ENCODE peak calls at places on chromosome 12, in nine cellular contexts. One of them, this sample, is unnamed.

GRCh38 chr12:113461666-113462065 is 10.0 kb downstream of the LHX5 start:
- DNase-seq in substantia nigra: no peak
- DNase-seq in lower lobe of right lung: no peak
- DNase-seq in H9: peak
- DNase-seq in tibial nerve: no peak
- DNase-seq in neural progenitor cell: peak
- DNase-seq in Karpas-422: peak
- DNase-seq in CD8-positive, alpha-beta memory T cell: no peak
- DNase-seq in IMR-90: no peak
- DNase-seq in this sample: no peak

GRCh38 chr12:126537961-126538530 is 1472.8 kb downstream of the AACS start:
- DNase-seq in substantia nigra: no peak
- DNase-seq in lower lobe of right lung: no peak
- DNase-seq in H9: no peak
- DNase-seq in tibial nerve: no peak
- DNase-seq in neural progenitor cell: no peak
- DNase-seq in Karpas-422: no peak
- DNase-seq in CD8-positive, alpha-beta memory T cell: no peak
- DNase-seq in IMR-90: no peak
- DNase-seq in this sample: no peak

GRCh38 chr12:115758886-115759620 is 518.4 kb downstream of the MED13L start:
- DNase-seq in substantia nigra: no peak
- DNase-seq in lower lobe of right lung: no peak
- DNase-seq in H9: no peak
- DNase-seq in tibial nerve: no peak
- DNase-seq in neural progenitor cell: peak
- DNase-seq in Karpas-422: no peak
- DNase-seq in CD8-positive, alpha-beta memory T cell: no peak
- DNase-seq in IMR-90: no peak
- DNase-seq in this sample: no peak

GRCh38 chr12:57309420-57309819 is 58.4 kb upstream of the STAC3 start:
- DNase-seq in substantia nigra: no peak
- DNase-seq in lower lobe of right lung: no peak
- DNase-seq in H9: no peak
- DNase-seq in tibial nerve: no peak
- DNase-seq in neural progenitor cell: no peak
- DNase-seq in Karpas-422: no peak
- DNase-seq in CD8-positive, alpha-beta memory T cell: no peak
- DNase-seq in IMR-90: peak
- DNase-seq in this sample: no peak

GRCh38 chr12:23770202-23770938 is 179.1 kb downstream of the SOX5 start:
- DNase-seq in substantia nigra: no peak
- DNase-seq in lower lobe of right lung: no peak
- DNase-seq in H9: no peak
- DNase-seq in tibial nerve: no peak
- DNase-seq in neural progenitor cell: no peak
- DNase-seq in Karpas-422: no peak
- DNase-seq in CD8-positive, alpha-beta memory T cell: no peak
- DNase-seq in IMR-90: no peak
- DNase-seq in this sample: no peak

GRCh38 chr12:50132505-50133135 is 20.6 kb downstream of the COX14 start:
- DNase-seq in substantia nigra: no peak
- DNase-seq in lower lobe of right lung: no peak
- DNase-seq in H9: no peak
- DNase-seq in tibial nerve: no peak
- DNase-seq in neural progenitor cell: peak
- DNase-seq in Karpas-422: peak
- DNase-seq in CD8-positive, alpha-beta memory T cell: no peak
- DNase-seq in IMR-90: peak
- DNase-seq in this sample: no peak

GRCh38 chr12:97006585-97006984 is 99.5 kb downstream of the NEDD1 start:
- DNase-seq in substantia nigra: no peak
- DNase-seq in lower lobe of right lung: no peak
- DNase-seq in H9: no peak
- DNase-seq in tibial nerve: no peak
- DNase-seq in neural progenitor cell: no peak
- DNase-seq in Karpas-422: no peak
- DNase-seq in CD8-positive, alpha-beta memory T cell: no peak
- DNase-seq in IMR-90: no peak
- DNase-seq in this sample: no peak

GRCh38 chr12:45231515-45232145 is 15.7 kb downstream of the ANO6 start:
- DNase-seq in substantia nigra: no peak
- DNase-seq in lower lobe of right lung: no peak
- DNase-seq in H9: no peak
- DNase-seq in tibial nerve: no peak
- DNase-seq in neural progenitor cell: no peak
- DNase-seq in Karpas-422: no peak
- DNase-seq in CD8-positive, alpha-beta memory T cell: no peak
- DNase-seq in IMR-90: peak
- DNase-seq in this sample: no peak

GRCh38 chr12:14723763-14724162 is 27.4 kb upstream of the GUCY2C start:
- DNase-seq in substantia nigra: no peak
- DNase-seq in lower lobe of right lung: no peak
- DNase-seq in H9: peak
- DNase-seq in tibial nerve: no peak
- DNase-seq in neural progenitor cell: peak
- DNase-seq in Karpas-422: peak
- DNase-seq in CD8-positive, alpha-beta memory T cell: peak
- DNase-seq in IMR-90: peak
- DNase-seq in this sample: peak

GRCh38 chr12:31118831-31119530 is 45.3 kb downstream of the DDX11 start:
- DNase-seq in substantia nigra: no peak
- DNase-seq in lower lobe of right lung: no peak
- DNase-seq in H9: peak
- DNase-seq in tibial nerve: no peak
- DNase-seq in neural progenitor cell: peak
- DNase-seq in Karpas-422: no peak
- DNase-seq in CD8-positive, alpha-beta memory T cell: peak
- DNase-seq in IMR-90: no peak
- DNase-seq in this sample: no peak

GRCh38 chr12:109156036-109156435 is 39.6 kb downstream of the ACACB start:
- DNase-seq in substantia nigra: no peak
- DNase-seq in lower lobe of right lung: no peak
- DNase-seq in H9: no peak
- DNase-seq in tibial nerve: no peak
- DNase-seq in neural progenitor cell: no peak
- DNase-seq in Karpas-422: no peak
- DNase-seq in CD8-positive, alpha-beta memory T cell: no peak
- DNase-seq in IMR-90: no peak
- DNase-seq in this sample: no peak

GRCh38 chr12:130728158-130729058 is 12.3 kb upstream of the RIMBP2 start:
- DNase-seq in substantia nigra: no peak
- DNase-seq in lower lobe of right lung: no peak
- DNase-seq in H9: peak
- DNase-seq in tibial nerve: no peak
- DNase-seq in neural progenitor cell: no peak
- DNase-seq in Karpas-422: no peak
- DNase-seq in CD8-positive, alpha-beta memory T cell: no peak
- DNase-seq in IMR-90: no peak
- DNase-seq in this sample: no peak

DNA sequence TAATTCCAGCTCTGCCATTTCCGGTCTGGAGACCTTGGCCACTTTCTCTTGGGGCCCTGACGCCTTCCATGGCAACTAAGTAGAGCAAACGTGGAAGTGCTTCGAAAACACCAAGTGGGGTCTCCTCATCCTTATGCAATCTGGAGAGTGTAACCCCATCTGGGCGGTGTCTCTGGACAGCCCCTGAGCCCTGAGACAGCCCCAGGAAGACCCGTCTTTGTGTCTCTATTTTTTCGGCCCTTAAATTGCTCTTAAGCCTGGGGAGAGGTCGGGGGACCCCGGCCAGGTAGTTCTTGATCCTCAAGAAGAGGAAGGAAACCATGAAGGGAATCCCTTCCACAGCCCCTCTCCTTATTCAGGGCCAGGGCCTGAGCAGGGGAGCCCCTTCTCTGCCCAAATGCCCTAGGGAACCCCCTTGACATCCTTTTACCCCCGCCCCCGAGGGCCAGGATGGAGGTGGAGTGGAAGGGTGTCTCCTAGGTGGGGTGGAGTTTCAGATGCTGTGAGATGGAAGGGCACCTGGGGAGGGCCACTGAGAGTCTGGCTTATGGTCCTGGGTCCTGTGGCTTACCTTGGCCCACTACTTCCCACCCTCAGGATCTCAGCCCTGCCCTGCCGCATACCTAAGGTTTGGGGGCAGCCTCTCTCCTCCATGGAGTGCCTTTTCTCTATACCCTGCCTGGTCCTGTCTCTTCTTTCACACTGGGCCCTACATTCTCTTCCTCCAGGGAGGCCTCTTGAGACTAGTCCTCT is 17.6 kb upstream of the NR4A1 start:
- DNase-seq in substantia nigra: no peak
- DNase-seq in lower lobe of right lung: no peak
- DNase-seq in H9: no peak
- DNase-seq in tibial nerve: no peak
- DNase-seq in neural progenitor cell: no peak
- DNase-seq in Karpas-422: peak
- DNase-seq in CD8-positive, alpha-beta memory T cell: no peak
- DNase-seq in IMR-90: no peak
- DNase-seq in this sample: no peak
- H3K27ac ChIP-seq in substantia nigra: peak
- H3K27ac ChIP-seq in lower lobe of right lung: peak
- H3K27ac ChIP-seq in H9: no peak
- H3K27ac ChIP-seq in tibial nerve: peak
- H3K27ac ChIP-seq in neural progenitor cell: no peak
- H3K27ac ChIP-seq in Karpas-422: peak
- H3K27ac ChIP-seq in CD8-positive, alpha-beta memory T cell: peak
- H3K27ac ChIP-seq in IMR-90: peak
- H3K27ac ChIP-seq in this sample: peak

DNA sequence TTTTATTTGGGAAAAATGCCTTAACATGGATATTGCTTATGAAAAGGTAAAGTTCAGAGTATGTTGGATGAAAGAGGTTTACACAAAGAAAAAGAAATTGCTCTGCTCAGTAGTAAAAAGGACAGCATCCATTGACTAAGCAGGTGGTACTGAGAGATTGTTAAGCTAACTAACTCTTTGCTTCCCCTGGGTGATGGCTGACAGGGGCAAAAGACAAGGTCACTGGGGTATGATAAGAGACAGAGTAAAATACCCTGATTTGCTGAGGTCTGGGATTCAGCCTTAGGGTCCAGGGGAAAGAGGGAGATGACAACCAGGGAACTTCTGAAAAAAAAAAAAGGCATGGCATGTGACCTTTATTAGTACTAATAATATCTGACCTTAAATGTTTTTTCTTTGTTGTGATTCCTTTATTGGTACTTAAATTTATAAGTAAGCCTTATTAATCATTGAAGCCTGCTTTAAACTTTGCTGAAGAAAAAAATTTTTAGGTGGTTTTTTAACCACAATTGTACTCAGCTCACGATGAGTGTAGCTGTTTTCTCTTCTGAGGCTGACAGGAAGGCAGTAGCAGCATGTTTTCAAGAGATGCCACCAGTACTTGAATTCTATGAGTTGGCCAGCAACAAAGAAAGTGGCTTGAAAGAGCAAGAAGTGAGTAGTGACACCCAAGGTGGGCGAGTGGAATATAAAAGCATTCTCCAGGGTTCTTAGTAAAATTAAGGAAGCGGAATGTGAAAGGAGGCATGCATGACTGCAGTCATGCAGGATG is 43.7 kb upstream of the KITLG start:
- DNase-seq in substantia nigra: no peak
- DNase-seq in lower lobe of right lung: no peak
- DNase-seq in H9: no peak
- DNase-seq in tibial nerve: no peak
- DNase-seq in neural progenitor cell: peak
- DNase-seq in Karpas-422: no peak
- DNase-seq in CD8-positive, alpha-beta memory T cell: no peak
- DNase-seq in IMR-90: no peak
- DNase-seq in this sample: no peak
- H3K27ac ChIP-seq in substantia nigra: no peak
- H3K27ac ChIP-seq in lower lobe of right lung: no peak
- H3K27ac ChIP-seq in H9: no peak
- H3K27ac ChIP-seq in tibial nerve: no peak
- H3K27ac ChIP-seq in neural progenitor cell: no peak
- H3K27ac ChIP-seq in Karpas-422: no peak
- H3K27ac ChIP-seq in CD8-positive, alpha-beta memory T cell: no peak
- H3K27ac ChIP-seq in IMR-90: no peak
- H3K27ac ChIP-seq in this sample: no peak

GRCh38 chr12:51971679-51972423 is 20.4 kb downstream of the ACVR1B start:
- DNase-seq in substantia nigra: no peak
- DNase-seq in lower lobe of right lung: no peak
- DNase-seq in H9: no peak
- DNase-seq in tibial nerve: no peak
- DNase-seq in neural progenitor cell: no peak
- DNase-seq in Karpas-422: no peak
- DNase-seq in CD8-positive, alpha-beta memory T cell: no peak
- DNase-seq in IMR-90: no peak
- DNase-seq in this sample: no peak

GRCh38 chr12:51973560-51973959 is 22.1 kb downstream of the ACVR1B start:
- DNase-seq in substantia nigra: no peak
- DNase-seq in lower lobe of right lung: no peak
- DNase-seq in H9: no peak
- DNase-seq in tibial nerve: no peak
- DNase-seq in neural progenitor cell: no peak
- DNase-seq in Karpas-422: no peak
- DNase-seq in CD8-positive, alpha-beta memory T cell: no peak
- DNase-seq in IMR-90: peak
- DNase-seq in this sample: no peak

GRCh38 chr12:51974646-51975045 is 23.1 kb downstream of the ACVR1B start:
- DNase-seq in substantia nigra: no peak
- DNase-seq in lower lobe of right lung: no peak
- DNase-seq in H9: no peak
- DNase-seq in tibial nerve: no peak
- DNase-seq in neural progenitor cell: no peak
- DNase-seq in Karpas-422: no peak
- DNase-seq in CD8-positive, alpha-beta memory T cell: no peak
- DNase-seq in IMR-90: no peak
- DNase-seq in this sample: no peak

GRCh38 chr12:51972424-51972812 is 20.9 kb downstream of the ACVR1B start:
- DNase-seq in substantia nigra: no peak
- DNase-seq in lower lobe of right lung: no peak
- DNase-seq in H9: no peak
- DNase-seq in tibial nerve: no peak
- DNase-seq in neural progenitor cell: no peak
- DNase-seq in Karpas-422: no peak
- DNase-seq in CD8-positive, alpha-beta memory T cell: no peak
- DNase-seq in IMR-90: no peak
- DNase-seq in this sample: no peak

GRCh38 chr12:51972849-51973273 is 21.4 kb downstream of the ACVR1B start:
- DNase-seq in substantia nigra: no peak
- DNase-seq in lower lobe of right lung: peak
- DNase-seq in H9: no peak
- DNase-seq in tibial nerve: no peak
- DNase-seq in neural progenitor cell: no peak
- DNase-seq in Karpas-422: no peak
- DNase-seq in CD8-positive, alpha-beta memory T cell: peak
- DNase-seq in IMR-90: peak
- DNase-seq in this sample: no peak
- H3K27ac ChIP-seq in substantia nigra: peak
- H3K27ac ChIP-seq in lower lobe of right lung: peak
- H3K27ac ChIP-seq in H9: no peak
- H3K27ac ChIP-seq in tibial nerve: no peak
- H3K27ac ChIP-seq in neural progenitor cell: no peak
- H3K27ac ChIP-seq in Karpas-422: no peak
- H3K27ac ChIP-seq in CD8-positive, alpha-beta memory T cell: no peak
- H3K27ac ChIP-seq in IMR-90: peak
- H3K27ac ChIP-seq in this sample: peak

DNA sequence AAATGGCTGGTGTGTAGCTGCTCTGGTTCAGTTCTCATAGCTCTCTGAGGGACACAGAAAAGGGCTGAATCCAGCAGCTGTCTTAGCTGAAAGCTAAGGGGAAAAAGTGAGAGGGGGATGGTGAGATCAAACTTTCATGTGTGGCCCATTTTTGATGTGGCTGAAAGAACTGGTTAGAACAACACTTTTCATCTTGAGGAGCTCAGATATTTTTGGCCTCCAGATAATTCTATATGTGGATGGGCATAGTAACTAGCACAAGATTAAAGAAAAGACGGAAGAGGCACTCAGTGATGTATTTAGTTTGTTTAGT is 73.0 kb upstream of the KRAS start:
- DNase-seq in substantia nigra: no peak
- DNase-seq in lower lobe of right lung: no peak
- DNase-seq in H9: no peak
- DNase-seq in tibial nerve: no peak
- DNase-seq in neural progenitor cell: no peak
- DNase-seq in Karpas-422: peak
- DNase-seq in CD8-positive, alpha-beta memory T cell: no peak
- DNase-seq in IMR-90: no peak
- DNase-seq in this sample: no peak
- H3K27ac ChIP-seq in substantia nigra: no peak
- H3K27ac ChIP-seq in lower lobe of right lung: no peak
- H3K27ac ChIP-seq in H9: no peak
- H3K27ac ChIP-seq in tibial nerve: no peak
- H3K27ac ChIP-seq in neural progenitor cell: no peak
- H3K27ac ChIP-seq in Karpas-422: peak
- H3K27ac ChIP-seq in CD8-positive, alpha-beta memory T cell: no peak
- H3K27ac ChIP-seq in IMR-90: no peak
- H3K27ac ChIP-seq in this sample: no peak

This sample was measured in breast epithelium.